ENCODE peak calls at places on chromosomes 6 and 20, in four cellular contexts. N, Q, V and G are unnamed samples.
A peak's percentile ranks its signal among the peaks of the same experiment; 100 is the strongest.

GRCh38 chr20:25013478-25014380 is 21.2 kb upstream of the APMAP start:
- DNase-seq in Q (no peak), N (no peak), V (no peak), G (no peak)

GRCh38 chr6:13354331-13355042 is 26.1 kb upstream of the TBC1D7 start:
- DNase-seq in Q (peak; percentile 81), N (peak; percentile 23), V (peak; percentile 72), G (no peak)

GRCh38 chr6:113825776-113826175 is 31.4 kb upstream of the MARCKS start:
- DNase-seq in Q (peak; percentile 87), N (no peak), V (peak; percentile 55), G (peak; percentile 48)

GRCh38 chr20:19566226-19566960 is 191.7 kb upstream of the RIN2 start:
- DNase-seq in Q (peak; percentile 22), N (no peak), V (peak; percentile 1), G (no peak)

GRCh38 chr6:91864911-91865310 is 1278.0 kb upstream of the MAP3K7 start:
- DNase-seq in Q (no peak), V (no peak), N (no peak), G (no peak)

GRCh38 chr6:43949451-43950110 is 177.7 kb downstream of the MRPL14 start:
- DNase-seq in N (no peak), V (peak; percentile 15), Q (peak; percentile 65), G (no peak)

GRCh38 chr6:32763417-32763816 is at the start of gene HLA-DQB2:
- DNase-seq in V (peak; percentile 8), Q (no peak), N (no peak), G (no peak)

GRCh38 chr6:166553563-166554271 is 32.8 kb downstream of the RAMACL start:
- DNase-seq in Q (peak; percentile 88), V (peak; percentile 90), N (peak; percentile 61), G (peak; percentile 59)

GRCh38 chr20:49851234-49851755 is 38.7 kb downstream of the SLC9A8 start:
- DNase-seq in V (no peak), Q (no peak), N (no peak), G (no peak)

GRCh38 chr6:137866200-137866913 is 702 bp upstream of the TNFAIP3 start:
- DNase-seq in Q (no peak), V (no peak), N (no peak), G (no peak)

GRCh38 chr6:115891111-115891669 is 169.5 kb downstream of the FRK start:
- DNase-seq in V (peak; percentile 48), N (peak; percentile 22), Q (peak; percentile 39), G (peak; percentile 6)

GRCh38 chr20:43138061-43138860 is 51.4 kb downstream of the PTPRT start:
- DNase-seq in V (no peak), Q (no peak), N (no peak), G (no peak)

GRCh38 chr6:13519839-13520238 is 32.4 kb upstream of the GFOD1 start:
- DNase-seq in V (no peak), N (no peak), Q (no peak), G (no peak)

GRCh38 chr6:163759542-163759941 is 345.0 kb downstream of the QKI start:
- DNase-seq in N (no peak), V (peak; percentile 58), Q (peak; percentile 35), G (no peak)

GRCh38 chr20:1835531-1835930 is 59.7 kb upstream of the SIRPA start:
- DNase-seq in V (no peak), Q (no peak), N (no peak), G (no peak)

GRCh38 chr20:2865101-2865500 is 8.2 kb upstream of the PTPRA start:
- DNase-seq in Q (no peak), V (no peak), N (no peak), G (no peak)

GRCh38 chr20:15976047-15976731 is 597.1 kb downstream of the KIF16B start:
- DNase-seq in N (no peak), V (no peak), Q (no peak), G (no peak)

GRCh38 chr6:114087496-114087895 is 116.5 kb upstream of the HDAC2 start:
- DNase-seq in N (no peak), V (no peak), Q (no peak), G (no peak)

GRCh38 chr6:36666726-36667591 is 11.6 kb upstream of the CDKN1A start:
- DNase-seq in N (peak; percentile 78), V (peak; percentile 98), Q (peak; percentile 98), G (peak; percentile 94)

GRCh38 chr20:24674921-24675605 is 205.6 kb downstream of the SYNDIG1 start:
- DNase-seq in Q (no peak), V (no peak), N (no peak), G (no peak)

GRCh38 chr20:19486448-19486847 is 271.6 kb upstream of the RIN2 start:
- DNase-seq in V (no peak), Q (no peak), N (no peak), G (no peak)

GRCh38 chr20:3727333-3728035 is 5.0 kb upstream of the HSPA12B start:
- DNase-seq in V (no peak), N (no peak), Q (peak; percentile 66), G (no peak)

GRCh38 chr20:25018841-25019240 is 26.3 kb upstream of the APMAP start:
- DNase-seq in V (no peak), N (no peak), Q (no peak), G (no peak)

GRCh38 chr20:50554694-50555579 is 44.8 kb downstream of the PTPN1 start:
- DNase-seq in Q (no peak), N (no peak), V (no peak), G (no peak)

GRCh38 chr20:31837896-31838397 is 7.5 kb downstream of the FOXS1 start:
- DNase-seq in Q (peak; percentile 65), N (no peak), V (peak; percentile 71), G (no peak)

GRCh38 chr20:63942250-63943006 is 13.8 kb downstream of the UCKL1 start:
- DNase-seq in N (no peak), Q (no peak), V (peak; percentile 56), G (no peak)

GRCh38 chr20:47857994-47858557 is 72.8 kb upstream of the SULF2 start:
- DNase-seq in V (no peak), N (no peak), Q (no peak), G (no peak)

GRCh38 chr6:98787961-98788360 is 46.4 kb upstream of the POU3F2 start:
- DNase-seq in V (no peak), Q (no peak), N (no peak), G (no peak)

GRCh38 chr6:55882731-55883595 is 7.6 kb upstream of the BMP5 start:
- DNase-seq in N (no peak), V (peak; percentile 94), Q (peak; percentile 35), G (peak; percentile 79)

GRCh38 chr6:34383171-34383631 is 9.3 kb downstream of the NUDT3 start:
- DNase-seq in V (peak; percentile 71), N (no peak), Q (peak; percentile 49), G (no peak)

GRCh38 chr6:159197251-159197650 is 28.1 kb downstream of the FNDC1 start:
- DNase-seq in V (no peak), N (no peak), Q (no peak), G (no peak)

GRCh38 chr20:6636209-6637159 is 131.0 kb upstream of the BMP2 start:
- DNase-seq in Q (peak; percentile 68), V (peak; percentile 79), N (peak; percentile 10), G (peak; percentile 17)

GRCh38 chr20:32037929-32038328 is 14.1 kb upstream of the HCK start:
- DNase-seq in Q (peak; percentile 61), N (no peak), V (peak; percentile 54), G (peak; percentile 41)

GRCh38 chr6:2971420-2972218 is at the start of gene SERPINB6:
- DNase-seq in Q (peak; percentile 85), V (peak; percentile 72), N (no peak), G (peak; percentile 78)

GRCh38 chr6:87628881-87629280 is 38.9 kb downstream of the ORC3 start:
- DNase-seq in Q (peak; percentile 76), N (no peak), V (peak; percentile 71), G (no peak)

GRCh38 chr6:168147205-168147738 is 68.3 kb upstream of the FRMD1 start:
- DNase-seq in N (no peak), V (no peak), Q (no peak), G (no peak)